ENCODE peak calls at places on chromosomes 13 and 19, in five cellular contexts. G is left ventricle myocardium inferior, S is heart right ventricle, B is uterus, O is tibial artery. D is an unnamed sample. For H3K27me3, the result is how much of the 10 kb centered on the place peaks cover.

GRCh38 chr13:22945321-22946226 is 235.2 kb upstream of the SGCG start:
- DNase-seq in O (no peak), G (no peak), B (no peak), S (no peak), D (no peak)

GRCh38 chr13:81171065-81171647 is 830.2 kb upstream of the SPRY2 start:
- DNase-seq in B (no peak), O (no peak), G (no peak), S (no peak), D (no peak)

GRCh38 chr19:40266111-40266510 is 19.0 kb downstream of the AKT2 start:
- DNase-seq in S (peak), B (no peak), O (peak), G (peak), D (no peak)

GRCh38 chr13:21476893-21477472 is 17.9 kb upstream of the ZDHHC20 start:
- DNase-seq in B (peak), S (peak), G (peak), O (peak), D (peak)

GRCh38 chr19:12715929-12716328 is 7.8 kb downstream of the TNPO2 start:
- DNase-seq in B (no peak), S (no peak), O (no peak), G (no peak), D (no peak)

GRCh38 chr19:6262519-6262918 is 17.3 kb downstream of the MLLT1 start:
- DNase-seq in B (no peak), G (no peak), S (no peak), O (no peak), D (no peak)

GRCh38 chr19:30722801-30723200 is 350.6 kb downstream of the ZNF536 start:
- DNase-seq in O (no peak), B (no peak), G (no peak), S (no peak), D (no peak)

GRCh38 chr13:97234742-97235141 is 12.6 kb downstream of the MBNL2 start:
- DNase-seq in G (no peak), B (no peak), O (no peak), S (no peak), D (no peak)

GRCh38 chr19:2282862-2283237 is 875 bp upstream of the PEAK3 start:
- DNase-seq in G (no peak), S (no peak), O (no peak), B (no peak), D (no peak)

GRCh38 chr13:33918199-33918932 is 100.4 kb downstream of the RFC3 start:
- DNase-seq in B (no peak), S (no peak), G (no peak), O (no peak), D (no peak)

GRCh38 chr13:52851153-52851962 is 2.9 kb upstream of the PCDH8 start:
- DNase-seq in G (peak), S (peak), B (no peak), O (no peak), D (no peak)

GRCh38 chr19:55228403-55229031 is at the start of gene TMEM86B:
- DNase-seq in G (no peak), O (no peak), S (no peak), B (no peak), D (peak)

GRCh38 chr13:97274782-97275252 is 52.7 kb downstream of the MBNL2 start:
- DNase-seq in O (no peak), G (no peak), S (no peak), B (no peak), D (no peak)

GRCh38 chr13:44399045-44399444 is 25.4 kb downstream of the SERP2 start:
- DNase-seq in S (no peak), B (no peak), O (no peak), G (no peak), D (no peak)

GRCh38 chr13:110327036-110327790 is 20.1 kb downstream of the COL4A2 start:
- DNase-seq in O (peak), G (no peak), B (no peak), S (no peak), D (no peak)

GRCh38 chr19:49014123-49014869 is 2.6 kb downstream of the LHB start:
- DNase-seq in B (no peak), G (no peak), O (no peak), S (no peak), D (no peak)

GRCh38 chr13:43448605-43449004 is 338.2 kb downstream of the ENOX1 start:
- DNase-seq in S (no peak), B (no peak), O (no peak), G (no peak), D (no peak)

GRCh38 chr13:84121456-84121855 is 239.2 kb upstream of the SLITRK1 start:
- DNase-seq in S (no peak), O (no peak), B (no peak), G (no peak), D (no peak)

GRCh38 chr13:44747179-44747578 is 171.0 kb upstream of the TSC22D1 start:
- DNase-seq in S (peak), G (peak), O (no peak), B (no peak), D (no peak)

GRCh38 chr19:3034194-3034844 is 5.2 kb upstream of the TLE2 start:
- DNase-seq in B (no peak), O (no peak), S (no peak), G (no peak), D (no peak)

GRCh38 chr13:99446242-99446641 is 55.0 kb upstream of the TM9SF2 start:
- DNase-seq in B (no peak), O (no peak), G (no peak), S (no peak), D (no peak)
- TF ChIP-seq CTCF in B (no peak), O (no peak), G (no peak), S (no peak), D (no peak)

GRCh38 chr19:19448238-19448544 is 42.7 kb downstream of the GATAD2A start:
- DNase-seq in S (no peak), G (no peak), B (no peak), O (no peak), D (no peak)
- H3K27ac ChIP-seq in S (no peak), G (no peak), B (no peak), O (no peak), D (no peak)

DNA sequence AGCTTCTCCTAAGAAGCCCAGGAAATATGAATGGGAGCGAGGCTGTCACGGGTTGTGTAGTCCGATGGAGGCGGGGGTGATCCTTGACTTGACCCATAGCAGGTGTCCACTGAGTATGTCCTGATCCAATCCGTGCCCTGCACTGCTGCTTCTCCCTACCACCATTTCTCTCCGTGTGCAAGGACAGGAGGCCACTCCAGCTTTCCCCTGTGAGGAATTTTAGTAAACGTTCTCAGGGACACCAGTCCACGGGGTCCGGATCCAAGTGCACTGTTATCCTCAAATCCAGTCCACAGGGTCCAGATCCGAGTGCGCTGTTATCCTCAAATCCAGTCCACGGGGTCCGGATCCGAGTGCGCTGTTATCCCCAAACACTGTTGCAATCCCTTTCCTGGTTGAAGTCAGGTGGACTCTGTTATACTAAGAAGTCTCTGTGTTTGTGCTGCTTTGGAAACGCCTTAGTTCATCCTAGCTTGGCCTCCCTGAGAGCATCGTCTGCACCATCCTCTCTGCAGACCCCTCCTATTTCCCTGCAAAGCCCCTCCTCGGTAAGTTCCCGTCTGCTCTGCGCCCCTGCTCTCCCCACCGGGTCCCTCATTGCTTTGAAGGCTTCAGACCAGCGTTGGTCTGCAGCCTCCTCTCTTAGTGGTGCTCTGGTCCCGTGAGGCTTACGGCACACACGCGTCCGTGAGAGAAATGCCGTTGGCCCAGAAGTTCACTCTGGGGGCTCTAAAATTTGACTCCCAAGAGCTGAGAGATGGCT is 303.5 kb downstream of the TEX29 start:
- DNase-seq in S (no peak), G (no peak), B (no peak), O (no peak), D (no peak)
- H3K27me3 ChIP-seq in S (under half), G (under half), B (under half), O (under half), D (under half)

DNA sequence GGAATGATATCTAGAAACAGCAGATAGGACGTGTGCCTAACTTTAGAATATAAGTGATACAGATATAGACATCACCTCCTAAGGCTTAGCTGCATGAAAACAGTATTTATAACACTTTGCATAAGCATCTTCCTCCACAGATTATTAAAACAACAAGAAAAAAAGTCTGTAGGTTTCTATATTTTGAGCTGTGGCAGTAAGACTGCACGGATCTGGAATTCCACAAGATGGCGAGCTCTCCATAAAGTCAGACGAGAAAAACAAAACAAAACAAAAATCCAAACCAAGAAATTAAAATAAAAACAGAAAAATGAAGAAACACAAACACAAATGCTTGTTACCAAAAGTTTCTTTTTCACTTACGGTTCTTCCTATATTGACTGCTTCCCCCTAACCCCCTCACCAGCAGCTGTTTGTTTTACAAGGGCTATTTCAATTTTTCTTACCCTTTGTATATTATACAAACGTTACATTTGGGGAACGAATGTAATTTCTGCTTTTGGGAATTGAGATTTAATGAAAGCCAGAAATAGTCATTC is 285.8 kb downstream of the MYO16 start:
- DNase-seq in S (no peak), B (no peak), G (no peak), O (no peak), D (no peak)
- TF ChIP-seq CTCF in S (peak), B (peak), G (peak), O (peak), D (no peak)

DNA sequence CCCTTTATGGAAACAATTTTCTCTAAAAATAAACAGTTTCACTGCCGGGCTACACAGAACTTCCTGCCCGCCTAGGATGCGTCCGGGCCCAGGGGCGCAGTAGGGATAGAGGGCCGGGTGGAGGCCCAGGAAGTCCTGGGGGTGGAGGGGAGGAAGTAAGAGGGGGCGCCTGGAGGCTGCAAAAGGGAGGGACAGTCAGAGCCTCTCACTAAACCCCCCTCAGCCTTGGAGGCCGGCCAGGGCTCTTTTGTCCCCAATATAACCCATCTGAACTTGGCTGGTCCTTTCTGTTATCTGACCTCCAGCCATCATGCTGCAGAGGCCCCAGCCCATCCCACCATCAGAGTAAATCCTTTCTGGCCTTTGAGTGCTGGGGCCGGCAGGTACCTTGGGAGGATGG is 2.2 kb downstream of the KANK2 start:
- DNase-seq in O (no peak), G (peak), S (peak), B (no peak), D (no peak)
- H3K27ac ChIP-seq in O (peak), G (peak), S (peak), B (peak), D (peak)

D was measured in left lung.